ENCODE peak calls at places on chromosome 12, in ten cellular contexts. One of them, this sample, is unnamed.

GRCh38 chr12:82524636-82525035 is 162.1 kb upstream of the TMTC2 start:
- DNase-seq in body of pancreas: no peak
- DNase-seq in astrocyte: no peak
- DNase-seq in cardiac fibroblast: no peak
- DNase-seq in epithelial cell of esophagus: no peak
- DNase-seq in NCI-H2029: no peak
- DNase-seq in RPMI7951: no peak
- DNase-seq in progenitor cell of endocrine pancreas: no peak
- DNase-seq in HAP-1: no peak
- DNase-seq in activated T-cell treated with anti-CD3 and anti-CD28 coated beads for 1 hour: no peak
- DNase-seq in this sample: no peak

GRCh38 chr12:124869011-124869665 is 5.5 kb upstream of the SCARB1 start:
- DNase-seq in body of pancreas: no peak
- DNase-seq in astrocyte: no peak
- DNase-seq in cardiac fibroblast: no peak
- DNase-seq in epithelial cell of esophagus: peak; percentile 88
- DNase-seq in NCI-H2029: no peak
- DNase-seq in RPMI7951: peak; percentile 70
- DNase-seq in progenitor cell of endocrine pancreas: no peak
- DNase-seq in HAP-1: no peak
- DNase-seq in activated T-cell treated with anti-CD3 and anti-CD28 coated beads for 1 hour: no peak
- DNase-seq in this sample: peak; percentile 60

GRCh38 chr12:50218386-50218785 is 51.2 kb upstream of the CERS5 start:
- DNase-seq in body of pancreas: no peak
- DNase-seq in astrocyte: peak; percentile 58
- DNase-seq in cardiac fibroblast: no peak
- DNase-seq in epithelial cell of esophagus: peak; percentile 96
- DNase-seq in NCI-H2029: no peak
- DNase-seq in RPMI7951: peak; percentile 57
- DNase-seq in progenitor cell of endocrine pancreas: no peak
- DNase-seq in HAP-1: no peak
- DNase-seq in activated T-cell treated with anti-CD3 and anti-CD28 coated beads for 1 hour: no peak
- DNase-seq in this sample: peak; percentile 66

GRCh38 chr12:92505373-92506340 is 197.1 kb upstream of the PLEKHG7 start:
- DNase-seq in body of pancreas: peak; percentile 59
- DNase-seq in astrocyte: peak; percentile 3
- DNase-seq in cardiac fibroblast: peak; percentile 65
- DNase-seq in epithelial cell of esophagus: no peak
- DNase-seq in NCI-H2029: peak; percentile 7
- DNase-seq in RPMI7951: peak; percentile 35
- DNase-seq in progenitor cell of endocrine pancreas: no peak
- DNase-seq in HAP-1: no peak
- DNase-seq in activated T-cell treated with anti-CD3 and anti-CD28 coated beads for 1 hour: peak; percentile 7
- DNase-seq in this sample: no peak

GRCh38 chr12:119868992-119869391 is 8.1 kb downstream of the CIT start:
- DNase-seq in body of pancreas: no peak
- DNase-seq in astrocyte: no peak
- DNase-seq in cardiac fibroblast: no peak
- DNase-seq in epithelial cell of esophagus: peak; percentile 41
- DNase-seq in NCI-H2029: no peak
- DNase-seq in RPMI7951: peak; percentile 81
- DNase-seq in progenitor cell of endocrine pancreas: no peak
- DNase-seq in HAP-1: no peak
- DNase-seq in activated T-cell treated with anti-CD3 and anti-CD28 coated beads for 1 hour: no peak
- DNase-seq in this sample: no peak

GRCh38 chr12:80763874-80764273 is 47.2 kb downstream of the MYF5 start:
- DNase-seq in body of pancreas: no peak
- DNase-seq in astrocyte: peak; percentile 41
- DNase-seq in cardiac fibroblast: peak; percentile 77
- DNase-seq in epithelial cell of esophagus: peak; percentile 60
- DNase-seq in NCI-H2029: peak; percentile 0
- DNase-seq in RPMI7951: peak; percentile 27
- DNase-seq in progenitor cell of endocrine pancreas: no peak
- DNase-seq in HAP-1: peak; percentile 66
- DNase-seq in activated T-cell treated with anti-CD3 and anti-CD28 coated beads for 1 hour: no peak
- DNase-seq in this sample: peak; percentile 56

GRCh38 chr12:118292836-118293235 is 79.9 kb downstream of the TAOK3 start:
- DNase-seq in body of pancreas: no peak
- DNase-seq in astrocyte: no peak
- DNase-seq in cardiac fibroblast: peak; percentile 26
- DNase-seq in epithelial cell of esophagus: peak; percentile 40
- DNase-seq in NCI-H2029: no peak
- DNase-seq in RPMI7951: no peak
- DNase-seq in progenitor cell of endocrine pancreas: no peak
- DNase-seq in HAP-1: no peak
- DNase-seq in activated T-cell treated with anti-CD3 and anti-CD28 coated beads for 1 hour: no peak
- DNase-seq in this sample: no peak

GRCh38 chr12:55715169-55715764 is 579 bp upstream of the BLOC1S1 start:
- DNase-seq in body of pancreas: no peak
- DNase-seq in astrocyte: peak; percentile 49
- DNase-seq in cardiac fibroblast: no peak
- DNase-seq in epithelial cell of esophagus: no peak
- DNase-seq in NCI-H2029: no peak
- DNase-seq in RPMI7951: no peak
- DNase-seq in progenitor cell of endocrine pancreas: no peak
- DNase-seq in HAP-1: no peak
- DNase-seq in activated T-cell treated with anti-CD3 and anti-CD28 coated beads for 1 hour: no peak
- DNase-seq in this sample: no peak

GRCh38 chr12:160858-161257 is 53.1 kb downstream of the SLC6A12 start:
- DNase-seq in body of pancreas: no peak
- DNase-seq in astrocyte: no peak
- DNase-seq in cardiac fibroblast: no peak
- DNase-seq in epithelial cell of esophagus: no peak
- DNase-seq in NCI-H2029: no peak
- DNase-seq in RPMI7951: no peak
- DNase-seq in progenitor cell of endocrine pancreas: no peak
- DNase-seq in HAP-1: no peak
- DNase-seq in activated T-cell treated with anti-CD3 and anti-CD28 coated beads for 1 hour: no peak
- DNase-seq in this sample: no peak

GRCh38 chr12:77521458-77522115 is 309.1 kb upstream of the NAV3 start:
- DNase-seq in body of pancreas: no peak
- DNase-seq in astrocyte: peak; percentile 71
- DNase-seq in cardiac fibroblast: no peak
- DNase-seq in epithelial cell of esophagus: no peak
- DNase-seq in NCI-H2029: no peak
- DNase-seq in RPMI7951: no peak
- DNase-seq in progenitor cell of endocrine pancreas: no peak
- DNase-seq in HAP-1: no peak
- DNase-seq in activated T-cell treated with anti-CD3 and anti-CD28 coated beads for 1 hour: no peak
- DNase-seq in this sample: peak; percentile 5

GRCh38 chr12:58090685-58091084 is 149.3 kb downstream of the ATP23 start:
- DNase-seq in body of pancreas: peak; percentile 39
- DNase-seq in astrocyte: no peak
- DNase-seq in cardiac fibroblast: no peak
- DNase-seq in epithelial cell of esophagus: no peak
- DNase-seq in NCI-H2029: no peak
- DNase-seq in RPMI7951: no peak
- DNase-seq in progenitor cell of endocrine pancreas: no peak
- DNase-seq in HAP-1: no peak
- DNase-seq in activated T-cell treated with anti-CD3 and anti-CD28 coated beads for 1 hour: no peak
- DNase-seq in this sample: no peak

GRCh38 chr12:75837700-75838099 is 193.9 kb downstream of the PHLDA1 start:
- DNase-seq in body of pancreas: no peak
- DNase-seq in astrocyte: no peak
- DNase-seq in cardiac fibroblast: no peak
- DNase-seq in epithelial cell of esophagus: no peak
- DNase-seq in NCI-H2029: no peak
- DNase-seq in RPMI7951: peak; percentile 50
- DNase-seq in progenitor cell of endocrine pancreas: no peak
- DNase-seq in HAP-1: no peak
- DNase-seq in activated T-cell treated with anti-CD3 and anti-CD28 coated beads for 1 hour: no peak
- DNase-seq in this sample: no peak

GRCh38 chr12:74794522-74794921 is 256.9 kb downstream of the ATXN7L3B start:
- DNase-seq in body of pancreas: no peak
- DNase-seq in astrocyte: peak; percentile 57
- DNase-seq in cardiac fibroblast: no peak
- DNase-seq in epithelial cell of esophagus: peak; percentile 5
- DNase-seq in NCI-H2029: no peak
- DNase-seq in RPMI7951: no peak
- DNase-seq in progenitor cell of endocrine pancreas: no peak
- DNase-seq in HAP-1: no peak
- DNase-seq in activated T-cell treated with anti-CD3 and anti-CD28 coated beads for 1 hour: no peak
- DNase-seq in this sample: no peak

GRCh38 chr12:47772094-47772660 is 861 bp upstream of the SLC48A1 start:
- DNase-seq in body of pancreas: no peak
- DNase-seq in astrocyte: no peak
- DNase-seq in cardiac fibroblast: no peak
- DNase-seq in epithelial cell of esophagus: no peak
- DNase-seq in NCI-H2029: no peak
- DNase-seq in RPMI7951: no peak
- DNase-seq in progenitor cell of endocrine pancreas: no peak
- DNase-seq in HAP-1: no peak
- DNase-seq in activated T-cell treated with anti-CD3 and anti-CD28 coated beads for 1 hour: no peak
- DNase-seq in this sample: no peak

This sample was measured in MCF 10A.